ENCODE peak calls at places on chromosome 11, in ten cellular contexts. A is upper lobe of right lung; M is sigmoid colon; D is pancreas; X is stomach; I is fibroblast of lung; S is heart right ventricle; B is thoracic aorta; Y is Peyer's patch; P is CD8-positive, alpha-beta T cell. V is an unnamed sample.

GRCh38 chr11:201936-202335 is 5.3 kb downstream of the BET1L start:
- DNase-seq in B (no peak), P (no peak), A (no peak), I (no peak), M (no peak), Y (no peak), D (no peak), X (peak; percentile 21), S (no peak), V (no peak)

GRCh38 chr11:108933630-108934029 is 268.8 kb downstream of the DDX10 start:
- DNase-seq in X (no peak), I (peak; percentile 85), A (no peak), S (no peak), P (no peak), M (no peak), Y (no peak), B (no peak), D (no peak), V (no peak)

GRCh38 chr11:128621491-128622136 is 34.3 kb upstream of the ETS1 start:
- DNase-seq in X (no peak), Y (no peak), M (peak; percentile 87), P (no peak), I (peak; percentile 78), S (peak; percentile 73), D (no peak), A (no peak), B (no peak), V (peak; percentile 98)

GRCh38 chr11:64129403-64129802 is 36.5 kb downstream of the MACROD1 start:
- DNase-seq in B (no peak), X (no peak), A (no peak), D (no peak), I (no peak), Y (no peak), S (no peak), M (no peak), P (no peak), V (peak; percentile 82)

GRCh38 chr11:78149646-78150045 is 10.2 kb upstream of the ALG8 start:
- DNase-seq in Y (no peak), A (no peak), M (no peak), S (no peak), B (no peak), D (no peak), P (peak; percentile 36), X (no peak), I (peak; percentile 54), V (peak; percentile 81)

GRCh38 chr11:122393209-122393850 is 262.2 kb upstream of the UBASH3B start:
- DNase-seq in X (no peak), B (no peak), S (no peak), A (no peak), D (no peak), Y (no peak), P (no peak), I (no peak), M (no peak), V (no peak)

GRCh38 chr11:119337581-119338317 is 2.9 kb downstream of the C1QTNF5 start:
- DNase-seq in D (no peak), A (peak; percentile 59), S (no peak), Y (no peak), P (no peak), X (no peak), I (peak; percentile 82), B (no peak), M (peak; percentile 75), V (peak; percentile 96)

GRCh38 chr11:133636686-133637085 is 104.4 kb upstream of the OPCML start:
- DNase-seq in P (no peak), X (no peak), M (no peak), I (no peak), Y (no peak), S (no peak), A (no peak), B (no peak), D (no peak), V (no peak)

GRCh38 chr11:4093519-4094347 is 866 bp upstream of the RRM1 start:
- DNase-seq in X (no peak), M (no peak), Y (no peak), B (no peak), A (no peak), I (no peak), P (no peak), D (no peak), S (no peak), V (no peak)

GRCh38 chr11:90846628-90847027 is 623.8 kb upstream of the CHORDC1 start:
- DNase-seq in S (no peak), I (no peak), Y (no peak), B (no peak), M (no peak), D (no peak), P (no peak), X (no peak), A (no peak), V (no peak)

GRCh38 chr11:67449116-67449844 is 3.2 kb downstream of the GPR152 start:
- DNase-seq in X (no peak), A (no peak), M (no peak), S (no peak), I (no peak), Y (no peak), D (no peak), P (no peak), B (no peak), V (peak; percentile 89)

GRCh38 chr11:116879789-116880402 is 42.5 kb upstream of the APOA1 start:
- DNase-seq in B (no peak), D (no peak), X (no peak), I (peak; percentile 68), P (no peak), A (no peak), Y (no peak), S (peak; percentile 48), M (no peak), V (no peak)

GRCh38 chr11:16792426-16792825 is 54.0 kb downstream of the C11orf58 start:
- DNase-seq in D (no peak), Y (no peak), M (no peak), P (no peak), I (peak; percentile 71), S (no peak), X (no peak), A (no peak), B (no peak), V (peak; percentile 76)

GRCh38 chr11:100841711-100842407 is 154.8 kb downstream of the ARHGAP42 start:
- DNase-seq in I (no peak), X (no peak), S (no peak), A (no peak), Y (no peak), M (no peak), D (no peak), B (no peak), P (no peak), V (no peak)
- TF ChIP-seq CTCF in I (no peak), X (no peak), S (no peak), A (no peak), Y (no peak), M (no peak), D (no peak), B (no peak), P (no peak), V (no peak)

DNA sequence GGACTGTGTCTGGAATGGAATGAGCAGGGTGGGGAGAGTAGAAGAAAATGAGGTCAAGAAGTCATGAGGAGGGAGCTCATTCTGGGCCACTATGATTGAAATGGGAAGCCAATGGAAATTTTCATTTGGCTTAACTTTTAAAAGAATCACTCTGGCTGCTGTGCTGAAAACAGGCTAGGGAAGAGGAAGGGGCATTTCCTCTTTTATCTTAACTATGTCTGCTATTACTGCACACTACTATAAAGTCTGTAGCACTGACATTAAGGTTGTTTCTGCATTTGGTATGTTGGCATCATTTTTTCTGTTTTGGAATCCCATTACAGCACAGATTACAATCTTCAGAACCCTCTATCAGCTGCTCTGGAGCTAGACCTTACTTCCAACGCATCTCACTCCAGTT is 8.2 kb downstream of the PATL1 start:
- DNase-seq in D (no peak), M (no peak), I (no peak), Y (no peak), X (no peak), P (no peak), B (no peak), A (no peak), S (no peak), V (no peak)
- H3K4me1 ChIP-seq in D (no peaks in the 10 kb centered on the region), M (peaks cover 25% of the 10 kb centered on the region), I (peaks cover 3% of the 10 kb centered on the region), Y (no peaks in the 10 kb centered on the region), X (peaks cover 3% of the 10 kb centered on the region), P (peaks cover 5% of the 10 kb centered on the region), B (peaks cover 15% of the 10 kb centered on the region), A (peaks cover 19% of the 10 kb centered on the region), S (no peaks in the 10 kb centered on the region), V (no peaks in the 10 kb centered on the region)

DNA sequence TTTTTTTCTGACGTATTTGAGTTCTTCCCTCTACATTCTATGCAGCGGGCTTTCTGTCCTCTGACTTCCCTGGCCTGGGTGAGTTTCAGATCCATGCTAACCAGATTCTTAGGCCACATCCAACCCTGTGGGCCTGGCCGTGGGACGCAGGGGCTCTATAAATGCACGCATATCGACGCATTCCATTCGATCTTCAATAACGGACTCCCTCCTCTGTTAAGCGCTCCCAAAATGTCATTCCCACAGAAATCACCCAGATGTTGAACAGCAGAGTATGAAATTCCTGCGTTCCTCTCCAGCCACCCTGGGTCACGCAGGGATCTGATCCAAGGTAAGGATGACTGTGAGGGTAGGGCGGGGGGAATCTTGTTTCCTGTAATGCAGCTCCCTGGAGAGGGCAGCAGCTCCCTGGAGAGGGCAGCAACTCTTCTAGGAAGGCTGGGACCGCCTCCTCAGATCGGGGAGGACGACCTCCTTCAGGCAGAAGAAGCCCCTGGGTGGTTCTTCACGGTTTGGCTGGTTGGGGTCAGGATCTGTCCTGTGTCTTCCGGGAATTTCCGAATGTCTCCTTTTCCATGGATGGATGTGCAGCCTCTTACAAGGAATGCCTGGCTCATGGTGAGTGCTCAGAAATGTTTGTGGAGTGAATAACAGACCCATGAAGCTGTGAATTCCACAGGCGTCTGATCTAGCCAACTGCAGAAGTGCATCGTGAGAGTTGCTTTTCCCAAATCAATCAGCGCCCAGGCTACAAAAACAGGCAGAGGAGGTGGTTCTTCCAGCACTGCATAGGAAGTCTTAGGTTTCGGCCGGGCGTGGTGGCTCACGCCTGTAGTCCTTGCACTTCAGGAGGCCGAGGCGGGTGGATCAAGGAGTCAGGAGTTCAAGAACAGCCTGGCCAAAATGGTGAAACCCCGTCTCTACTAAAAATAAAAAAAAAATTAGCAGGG is 12.2 kb downstream of the MRGPRD start:
- DNase-seq in P (no peak), A (peak; percentile 21), B (no peak), D (no peak), X (no peak), I (no peak), M (peak; percentile 61), S (no peak), Y (no peak), V (peak; percentile 52)
- TF ChIP-seq CTCF in P (no peak), A (no peak), B (no peak), D (no peak), X (no peak), I (no peak), M (no peak), S (no peak), Y (no peak), V (no peak)

DNA sequence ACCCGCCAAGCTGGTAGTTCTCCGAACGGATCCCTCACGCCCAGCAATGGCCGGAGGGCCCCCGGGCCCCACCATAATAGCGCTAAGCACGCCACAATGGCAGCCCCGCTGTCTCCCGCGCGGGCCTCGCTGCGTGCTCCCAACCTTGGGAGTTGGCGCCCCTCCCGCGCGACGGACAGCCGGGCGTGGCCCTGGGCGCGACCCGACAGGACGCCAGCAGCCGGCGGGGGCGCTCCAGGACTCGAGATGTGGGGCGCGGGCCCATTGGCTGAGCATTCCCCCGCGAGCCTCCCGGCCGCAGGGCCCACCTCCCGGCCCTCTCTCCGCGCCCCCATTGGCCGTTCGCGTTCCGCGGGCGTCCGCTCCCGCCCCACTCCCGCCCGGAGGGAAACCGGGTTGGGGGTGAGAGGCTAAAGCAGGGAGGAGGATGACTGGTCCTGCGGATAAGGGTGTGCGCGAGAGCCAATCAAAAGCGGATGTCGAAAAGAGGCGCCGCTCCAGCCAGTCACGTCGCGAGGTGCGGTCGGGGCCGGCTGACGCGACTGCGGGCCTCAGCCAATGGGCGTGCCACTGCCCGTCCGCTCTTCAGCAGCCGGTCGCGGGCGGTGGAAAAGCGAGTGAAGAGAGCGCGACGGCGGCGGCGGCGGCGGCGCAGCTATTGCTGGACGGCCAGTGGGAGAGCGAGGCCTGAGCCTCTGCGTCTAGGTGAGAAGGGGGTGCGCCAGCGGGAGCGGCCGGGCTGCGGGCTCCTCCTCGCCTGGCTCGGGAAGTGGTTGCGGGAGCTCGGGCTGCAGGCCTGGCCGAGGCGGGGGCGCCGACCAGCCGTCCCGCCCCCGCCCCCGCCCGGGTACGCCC is at the start of gene FAR1:
- DNase-seq in Y (peak; percentile 93), P (peak; percentile 95), D (peak; percentile 98), X (peak; percentile 96), I (peak; percentile 99), S (peak; percentile 98), B (peak; percentile 87), M (peak; percentile 99), A (peak; percentile 99), V (peak; percentile 99)
- H3K4me1 ChIP-seq in Y (no peaks in the 10 kb centered on the region), P (peaks cover 14% of the 10 kb centered on the region), D (peaks cover 13% of the 10 kb centered on the region), X (peaks cover 19% of the 10 kb centered on the region), I (no peaks in the 10 kb centered on the region), S (peaks cover 13% of the 10 kb centered on the region), B (peaks cover 16% of the 10 kb centered on the region), M (peaks cover 31% of the 10 kb centered on the region), A (peaks cover 19% of the 10 kb centered on the region), V (peaks cover 22% of the 10 kb centered on the region)

V was measured in osteoblast.